ENCODE peak calls at places on chromosome 21, in seven cellular contexts. Q is T-helper 9 cell; B is stimulated activated CD8-positive, alpha-beta memory T cell treated with anti-CD3 and anti-CD28 coated beads, Interleukin-4, amount 100 ng/mL, for 4 hours; X is SHP77; S is neural crest cell; Y is activated CD8-positive, alpha-beta memory T cell treated with anti-CD3 and anti-CD28 coated beads, Interleukin-2, amount 10 ng/mL, durations not matched to agents 7 days and 5 days; F is stimulated activated naive CD8-positive, alpha-beta T cell treated with anti-CD3 and anti-CD28 coated beads, Interleukin-15, Interleukin-2, amounts not matched to agents 100 U/mL and 50 U/mL, for 24 hours. W is an unnamed sample.

GRCh38 chr21:46269466-46269865 is 15.9 kb downstream of the MCM3AP start:
- DNase-seq in Q (no peak), Y (no peak), B (no peak), S (no peak), F (no peak), X (no peak), W (no peak)

GRCh38 chr21:44805226-44805625 is 3.6 kb upstream of the UBE2G2 start:
- DNase-seq in X (no peak), Q (no peak), B (no peak), F (no peak), S (no peak), Y (no peak), W (no peak)

GRCh38 chr21:37266515-37267221 is 466 bp downstream of the VPS26C start:
- DNase-seq in Q (no peak), X (peak; percentile 69), F (no peak), S (peak; percentile 21), Y (no peak), B (no peak), W (no peak)

GRCh38 chr21:44938976-44939531 is 775 bp upstream of the SLX9 start:
- DNase-seq in Q (no peak), F (no peak), Y (no peak), X (no peak), S (no peak), B (no peak), W (no peak)

GRCh38 chr21:35342440-35342839 is 293.3 kb upstream of the RUNX1 start:
- DNase-seq in S (no peak), F (peak; percentile 29), B (no peak), Q (no peak), X (no peak), Y (peak; percentile 50), W (no peak)

GRCh38 chr21:34498623-34499022 is 13.4 kb downstream of the KCNE1 start:
- DNase-seq in Y (no peak), X (peak; percentile 86), B (no peak), S (no peak), F (no peak), Q (no peak), W (no peak)

GRCh38 chr21:42127164-42128125 is 56.3 kb downstream of the UMODL1 start:
- DNase-seq in B (no peak), Q (no peak), S (no peak), Y (no peak), X (no peak), F (no peak), W (no peak)

GRCh38 chr21:35461700-35462099 is 412.6 kb upstream of the RUNX1 start:
- DNase-seq in B (no peak), Q (no peak), Y (no peak), F (no peak), S (no peak), X (no peak), W (no peak)

W was measured in effector CD4-positive, alpha-beta T cell.